ENCODE peak calls at places on chromosomes 3 and 15, in seven cellular contexts. D is colonic mucosa; T is tibial artery; U is adrenal gland; G is astrocyte of the spinal cord; M is Caco-2; K is CD4-positive, alpha-beta T cell. F is an unnamed sample.

GRCh38 chr15:50261979-50262378 is 3.5 kb downstream of the HDC start:
- DNase-seq in G (no peak), T (no peak), K (no peak), M (no peak), U (no peak), D (no peak), F (no peak)

GRCh38 chr3:125003369-125003853 is 52.4 kb downstream of the HEG1 start:
- DNase-seq in K (no peak), M (peak), T (peak), G (peak), U (peak), D (peak), F (no peak)

GRCh38 chr15:80234883-80235282 is 17.1 kb downstream of the CTXND1 start:
- DNase-seq in M (peak), U (peak), D (peak), K (peak), G (no peak), T (peak), F (no peak)

GRCh38 chr3:69762790-69763229 is 23.5 kb downstream of the MITF start:
- DNase-seq in T (no peak), M (no peak), G (no peak), U (no peak), D (no peak), K (no peak), F (no peak)

GRCh38 chr15:74954515-74954914 is 2.1 kb downstream of the RPP25 start:
- DNase-seq in M (no peak), T (no peak), K (no peak), D (no peak), U (peak), G (peak), F (no peak)

GRCh38 chr15:89813381-89814111 is 1.1 kb downstream of the ANPEP start:
- DNase-seq in K (no peak), M (no peak), U (no peak), D (no peak), T (no peak), G (no peak), F (no peak)

GRCh38 chr3:147394168-147394941 is 12.0 kb downstream of the ZIC4 start:
- DNase-seq in G (peak), M (no peak), T (no peak), D (no peak), K (no peak), U (no peak), F (no peak)

GRCh38 chr3:72373139-72373538 is 475.1 kb downstream of the SHQ1 start:
- DNase-seq in U (no peak), T (no peak), M (no peak), K (no peak), D (no peak), G (no peak), F (no peak)

GRCh38 chr15:93146196-93146595 is 57.2 kb upstream of the RGMA start:
- DNase-seq in G (no peak), M (no peak), U (no peak), K (no peak), D (no peak), T (no peak), F (no peak)

GRCh38 chr3:48018841-48019240 is 2.6 kb upstream of the MAP4 start:
- DNase-seq in G (peak), U (no peak), D (no peak), K (no peak), M (peak), T (no peak), F (no peak)

GRCh38 chr15:78640527-78640839 is 527 bp downstream of the CHRNB4 start:
- DNase-seq in D (no peak), K (no peak), G (no peak), U (no peak), M (no peak), T (no peak), F (no peak)

GRCh38 chr15:78641876-78642275 is 866 bp upstream of the CHRNB4 start:
- DNase-seq in G (no peak), U (no peak), K (no peak), T (no peak), D (no peak), M (no peak), F (no peak)

GRCh38 chr15:78638658-78639314 is 2.2 kb downstream of the CHRNB4 start:
- DNase-seq in K (peak), G (peak), T (no peak), M (peak), U (peak), D (peak), F (peak)

GRCh38 chr15:78642341-78642740 is 1.3 kb upstream of the CHRNB4 start:
- DNase-seq in K (no peak), G (no peak), D (no peak), T (no peak), U (no peak), M (no peak), F (no peak)

DNA sequence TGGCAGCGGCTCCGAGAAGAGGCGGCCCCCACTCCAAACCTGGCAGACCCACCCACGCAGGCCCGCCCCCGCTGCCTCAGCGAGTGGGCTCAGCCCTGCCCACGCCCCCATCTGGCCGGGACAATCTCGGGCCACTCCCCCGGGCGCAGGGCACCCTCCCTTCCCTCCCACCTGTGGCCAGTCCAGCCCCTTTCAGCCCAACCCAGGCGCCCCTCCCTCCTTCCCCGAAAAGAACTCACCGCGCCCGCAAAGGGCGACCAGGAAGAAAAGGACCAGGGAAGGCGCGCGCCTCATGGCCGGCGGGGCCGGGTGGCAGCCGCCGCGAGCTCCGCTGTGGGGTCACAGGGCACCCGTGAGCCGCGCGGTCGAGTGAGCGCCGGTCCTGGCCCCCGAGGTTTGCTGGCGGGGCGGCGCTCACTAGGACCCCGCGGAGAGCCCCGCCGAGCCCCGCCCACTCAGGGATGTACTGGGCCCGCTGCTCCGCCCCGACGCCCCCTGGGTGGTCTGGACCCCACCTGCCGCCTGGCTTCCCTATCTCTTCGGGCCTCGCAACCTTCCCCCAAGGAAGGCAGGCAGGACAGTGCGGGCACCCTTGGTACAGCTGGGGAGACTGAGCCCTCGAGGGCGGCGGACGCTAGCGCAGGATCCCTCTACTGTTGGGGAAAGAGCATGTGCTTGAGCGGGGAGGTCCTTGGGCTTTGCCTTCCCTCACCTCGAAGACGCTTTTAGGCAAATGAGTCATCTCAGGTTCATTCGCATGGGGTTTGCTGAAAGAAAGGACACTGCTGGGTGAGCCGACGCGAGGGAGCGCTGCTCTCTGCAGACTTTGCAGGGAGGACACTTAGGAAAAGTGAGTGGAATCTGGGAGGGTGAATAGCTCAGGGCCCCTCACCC is at the start of gene CHRNB4:
- DNase-seq in G (no peak), T (no peak), K (peak), M (no peak), U (peak), D (peak), F (no peak)
- TF ChIP-seq CTCF in G (no peak), T (no peak), K (no peak), M (no peak), U (no peak), D (no peak), F (no peak)

GRCh38 chr3:120332646-120333045 is 16.5 kb downstream of the LRRC58 start:
- DNase-seq in K (no peak), T (no peak), M (no peak), D (no peak), U (no peak), G (no peak), F (no peak)

GRCh38 chr3:120331071-120331470 is 18.1 kb downstream of the LRRC58 start:
- DNase-seq in M (no peak), T (no peak), U (no peak), K (no peak), G (no peak), D (no peak), F (no peak)

GRCh38 chr3:120324185-120324584 is 25.0 kb downstream of the LRRC58 start:
- DNase-seq in K (no peak), U (no peak), M (no peak), G (peak), D (no peak), T (no peak), F (no peak)

DNA sequence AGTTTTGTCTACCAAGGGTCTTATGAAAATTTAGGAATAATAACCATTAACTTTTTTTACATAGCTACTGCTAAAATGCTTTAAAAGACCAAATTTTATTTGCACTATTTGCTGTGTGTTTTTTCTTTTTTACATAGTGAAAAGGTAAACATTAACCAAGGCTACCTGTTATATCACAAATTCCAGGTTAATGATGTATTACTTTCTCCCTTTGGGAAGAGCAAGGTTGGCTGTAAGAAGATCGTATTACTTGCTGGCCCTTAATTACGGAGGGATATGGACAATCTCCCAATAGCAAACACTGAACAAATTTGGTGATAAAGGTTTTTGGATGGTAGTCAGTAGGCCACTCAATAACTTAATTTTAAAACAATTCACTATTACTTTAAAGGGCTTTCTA is 22.4 kb downstream of the LRRC58 start:
- DNase-seq in T (no peak), M (no peak), D (no peak), U (no peak), G (no peak), K (no peak), F (no peak)
- TF ChIP-seq CTCF in T (no peak), M (no peak), D (no peak), U (no peak), G (no peak), K (no peak), F (no peak)

DNA sequence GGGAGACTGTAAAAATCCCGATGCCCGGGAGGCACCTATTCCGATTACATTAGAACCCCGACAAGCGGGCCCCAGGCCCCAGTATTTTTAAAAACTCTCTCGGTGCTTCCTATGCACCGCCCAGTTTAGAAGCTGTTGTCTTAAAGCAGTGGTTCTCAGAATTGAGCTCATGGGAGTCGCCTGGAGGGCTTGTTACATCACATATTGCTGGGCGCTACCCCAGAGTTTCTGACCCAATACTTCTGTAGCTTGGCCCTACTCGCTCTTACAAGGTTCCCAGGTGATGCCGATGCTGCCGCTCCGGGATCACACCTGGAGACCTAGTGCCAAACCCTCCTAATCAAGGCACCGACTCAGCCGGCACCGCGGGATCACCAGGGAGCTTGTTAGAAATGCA is 35.2 kb downstream of the CPN2 start:
- DNase-seq in M (no peak), T (no peak), G (no peak), U (no peak), D (no peak), K (no peak), F (no peak)
- TF ChIP-seq CTCF in M (no peak), T (no peak), G (no peak), U (no peak), D (no peak), K (no peak), F (no peak)

GRCh38 chr3:128849776-128850542 is 29.5 kb upstream of the ACAD9 start:
- DNase-seq in D (no peak), K (no peak), T (no peak), G (peak), U (no peak), M (no peak), F (no peak)
- TF ChIP-seq CTCF in D (no peak), K (no peak), T (no peak), G (peak), U (no peak), M (peak), F (no peak)

GRCh38 chr3:37741644-37742043 is 120.0 kb upstream of the CTDSPL start:
- DNase-seq in D (peak), T (peak), U (peak), G (no peak), M (no peak), K (no peak), F (peak)
- TF ChIP-seq CTCF in D (peak), T (peak), U (peak), G (peak), M (no peak), K (no peak), F (peak)

DNA sequence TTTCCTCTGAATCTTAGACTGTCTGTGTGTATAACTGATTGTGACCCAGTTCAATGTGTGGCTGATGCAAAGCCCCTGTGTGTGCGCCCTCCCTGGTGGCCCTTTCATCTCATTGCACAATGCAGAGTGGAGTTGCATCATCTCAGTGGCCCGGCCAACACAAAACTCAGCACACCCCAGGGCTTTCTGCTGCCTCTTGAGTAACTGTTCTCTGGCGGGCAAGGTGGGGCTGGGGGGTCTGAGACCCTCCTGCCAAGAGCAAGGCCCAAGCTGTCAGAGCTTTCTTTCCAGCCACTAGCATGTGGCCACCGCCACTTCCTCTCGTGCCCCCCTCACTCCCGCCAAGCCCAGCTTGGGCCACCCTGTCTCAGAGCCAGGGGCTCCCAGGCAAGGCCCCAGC is 80.7 kb upstream of the ALDH1L1 start:
- DNase-seq in K (no peak), M (no peak), U (peak), G (peak), T (peak), D (peak), F (no peak)
- TF ChIP-seq CTCF in K (no peak), M (no peak), U (no peak), G (peak), T (no peak), D (no peak), F (no peak)

GRCh38 chr3:55042591-55042990 is 114.7 kb upstream of the LRTM1 start:
- DNase-seq in T (no peak), D (no peak), K (no peak), U (no peak), M (no peak), G (no peak), F (no peak)
- TF ChIP-seq CTCF in T (no peak), D (no peak), K (no peak), U (no peak), M (no peak), G (no peak), F (peak)

GRCh38 chr3:142129516-142130171 is 19.7 kb downstream of the TFDP2 start:
- DNase-seq in U (no peak), G (no peak), T (no peak), D (no peak), K (no peak), M (no peak), F (no peak)
- TF ChIP-seq CTCF in U (no peak), G (peak), T (no peak), D (no peak), K (no peak), M (no peak), F (no peak)

GRCh38 chr15:70509282-70510272 is 253.8 kb downstream of the UACA start:
- DNase-seq in D (no peak), G (no peak), M (no peak), T (no peak), U (no peak), K (no peak), F (no peak)
- TF ChIP-seq CTCF in D (no peak), G (no peak), M (no peak), T (no peak), U (no peak), K (no peak), F (no peak)

DNA sequence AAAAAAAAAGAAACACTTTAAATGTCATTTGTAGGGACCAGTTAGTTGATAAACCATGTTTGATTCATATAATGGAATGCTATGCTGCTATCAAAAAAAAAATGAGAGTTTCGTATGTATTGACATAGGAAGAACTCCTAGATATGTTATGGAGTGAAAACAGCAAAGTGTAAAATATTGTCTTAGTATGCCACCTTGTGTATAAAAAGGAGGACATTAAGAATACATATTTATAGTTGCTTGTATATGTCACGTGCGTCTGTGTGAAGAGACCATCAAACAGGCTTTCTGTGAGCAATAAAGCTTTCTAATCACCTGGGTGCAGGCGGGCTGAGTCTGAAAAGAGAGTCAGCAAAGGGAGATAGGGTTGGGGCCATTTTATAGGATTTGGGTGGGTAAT is 39.5 kb downstream of the KBTBD8 start:
- DNase-seq in M (no peak), G (no peak), K (no peak), U (no peak), T (no peak), D (no peak), F (no peak)
- TF ChIP-seq CTCF in M (no peak), G (no peak), K (no peak), U (no peak), T (no peak), D (no peak), F (peak)